ENCODE peak calls at places on chromosomes 11 and 22, in four cellular contexts. G, S, D and K are unnamed samples.
A peak's percentile ranks its signal among the peaks of the same experiment; 100 is the strongest.

GRCh38 chr11:46920709-46921108 is 2.4 kb upstream of the LRP4 start:
- DNase-seq in G (no peak), S (no peak), D (no peak), K (no peak)

GRCh38 chr22:22213231-22213630 is 31.4 kb upstream of the VPREB1 start:
- DNase-seq in G (no peak), S (peak; percentile 40), D (no peak), K (no peak)

GRCh38 chr22:50255099-50255498 is 4.0 kb upstream of the HDAC10 start:
- DNase-seq in G (no peak), S (no peak), D (no peak), K (no peak)

GRCh38 chr11:114171257-114172054 is 111.9 kb downstream of the ZBTB16 start:
- DNase-seq in G (no peak), S (no peak), D (no peak), K (no peak)

GRCh38 chr11:24861440-24861839 is 364.6 kb downstream of the LUZP2 start:
- DNase-seq in G (no peak), S (no peak), D (no peak), K (no peak)

GRCh38 chr11:121067912-121068652 is 33.0 kb upstream of the TECTA start:
- DNase-seq in G (no peak), S (no peak), D (peak; percentile 45), K (no peak)

GRCh38 chr11:6724013-6724412 is 40.9 kb upstream of the MRPL17 start:
- DNase-seq in G (no peak), S (no peak), D (no peak), K (no peak)

GRCh38 chr11:30586251-30587144 is at the start of gene MPPED2:
- DNase-seq in G (no peak), S (peak; percentile 11), D (peak; percentile 91), K (peak; percentile 80)

GRCh38 chr11:100942016-100942415 is 187.6 kb downstream of the PGR start:
- DNase-seq in G (no peak), S (peak; percentile 14), D (no peak), K (peak; percentile 51)

GRCh38 chr11:47896199-47896598 is 48.0 kb upstream of the NUP160 start:
- DNase-seq in G (no peak), S (no peak), D (no peak), K (no peak)

GRCh38 chr11:18393581-18394299 is 623 bp upstream of the LDHA start:
- DNase-seq in G (no peak), S (peak; percentile 30), D (no peak), K (no peak)

GRCh38 chr11:1482581-1483444 is 3.8 kb downstream of the MOB2 start:
- DNase-seq in G (no peak), S (no peak), D (no peak), K (no peak)

GRCh38 chr11:2516276-2517015 is 71.6 kb downstream of the KCNQ1 start:
- DNase-seq in G (no peak), S (no peak), D (peak; percentile 9), K (no peak)

GRCh38 chr11:105392546-105392945 is 217.3 kb upstream of the GRIA4 start:
- DNase-seq in G (no peak), S (no peak), D (no peak), K (no peak)

GRCh38 chr22:22342697-22343602 is 98.4 kb downstream of the VPREB1 start:
- DNase-seq in G (peak; percentile 77), S (peak; percentile 97), D (peak; percentile 50), K (peak; percentile 29)

DNA sequence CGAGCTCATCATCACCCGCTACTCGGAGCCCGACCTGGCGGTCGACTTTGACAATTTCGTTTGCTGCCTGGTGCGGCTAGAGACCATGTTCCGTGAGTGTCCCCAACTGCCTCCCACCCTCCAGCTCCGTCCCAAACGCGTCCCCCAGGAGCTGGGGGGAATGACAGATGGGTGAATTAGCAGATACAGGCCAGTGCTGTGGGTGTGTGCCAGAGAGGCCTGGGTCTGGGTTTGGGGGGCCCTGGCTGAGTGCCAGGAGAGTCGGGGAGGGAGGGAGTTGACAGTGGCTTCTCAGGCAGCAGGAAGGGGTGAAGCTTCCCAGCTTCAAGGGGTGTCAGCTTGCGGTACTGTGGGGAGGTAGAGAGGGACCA is 28.6 kb downstream of the CAPN1 start:
- DNase-seq in G (no peak), S (no peak), D (no peak), K (no peak)
- TF ChIP-seq JUND in G (no peak), S (no peak), D (no peak), K (no peak)

DNA sequence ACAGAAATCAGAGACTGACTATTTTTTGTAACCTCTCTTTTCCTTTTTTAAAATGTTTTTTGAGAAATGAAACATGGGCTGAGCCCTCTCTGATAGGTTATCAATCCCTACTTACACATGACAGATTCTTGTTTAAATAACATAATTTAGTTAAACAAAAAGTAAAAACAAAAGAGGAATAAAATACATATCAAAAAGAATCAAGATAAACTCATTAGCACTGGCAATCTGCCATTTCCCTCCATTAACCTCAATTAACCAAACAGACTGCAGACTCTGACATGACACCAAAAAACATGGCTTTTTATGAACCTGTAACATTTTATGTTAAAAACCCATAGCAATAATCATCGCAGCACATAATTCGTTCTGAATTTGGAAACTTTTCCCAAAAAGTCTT is 284.4 kb upstream of the MTNR1B start:
- DNase-seq in G (no peak), S (no peak), D (peak; percentile 7), K (no peak)
- TF ChIP-seq JUND in G (no peak), S (no peak), D (no peak), K (no peak)

DNA sequence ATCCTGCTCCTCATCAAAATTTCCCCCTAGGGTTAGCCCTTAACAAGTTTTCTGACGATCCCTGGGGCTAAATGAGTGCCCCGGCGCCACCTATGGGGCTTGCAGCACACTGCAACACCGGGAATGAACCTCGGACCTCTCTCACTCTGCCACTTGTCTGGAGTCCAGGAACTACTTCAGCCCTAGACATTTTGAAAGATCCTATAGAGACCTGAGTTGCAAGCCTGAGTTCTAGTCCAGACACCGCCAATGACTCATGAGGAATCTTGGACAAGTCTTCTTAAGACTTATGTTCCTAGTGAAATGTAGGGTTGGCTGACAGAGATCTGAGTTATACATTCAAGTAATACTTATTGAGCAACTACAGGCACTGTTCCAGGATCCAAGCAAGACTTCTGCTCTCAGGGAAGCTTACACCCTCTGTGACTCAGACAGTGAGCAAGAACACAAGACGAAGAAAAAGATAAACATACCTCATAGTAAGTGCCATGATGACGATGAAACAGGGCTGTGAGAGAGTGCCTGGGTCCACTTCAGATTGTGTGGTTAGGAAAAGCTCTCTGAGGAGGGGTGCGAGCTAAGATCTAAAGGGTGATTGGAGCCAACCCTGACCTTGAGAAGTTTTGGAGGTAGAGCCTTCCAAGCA is 10.2 kb upstream of the STK33 start:
- DNase-seq in G (peak; percentile 63), S (peak; percentile 60), D (peak; percentile 37), K (peak; percentile 33)
- TF ChIP-seq JUND in G (peak; percentile 61), S (peak; percentile 15), D (peak; percentile 76), K (no peak)

GRCh38 chr22:46246178-46246577 is 3.9 kb downstream of the CDPF1 start:
- DNase-seq in G (no peak), S (no peak), D (no peak), K (no peak)

GRCh38 chr22:46247443-46247975 is 2.6 kb downstream of the CDPF1 start:
- DNase-seq in G (no peak), S (no peak), D (peak; percentile 49), K (no peak)

GRCh38 chr22:46244771-46245170 is 5.3 kb downstream of the CDPF1 start:
- DNase-seq in G (no peak), S (no peak), D (no peak), K (no peak)

GRCh38 chr22:46242023-46242422 is 8.1 kb downstream of the CDPF1 start:
- DNase-seq in G (no peak), S (no peak), D (peak; percentile 68), K (no peak)

DNA sequence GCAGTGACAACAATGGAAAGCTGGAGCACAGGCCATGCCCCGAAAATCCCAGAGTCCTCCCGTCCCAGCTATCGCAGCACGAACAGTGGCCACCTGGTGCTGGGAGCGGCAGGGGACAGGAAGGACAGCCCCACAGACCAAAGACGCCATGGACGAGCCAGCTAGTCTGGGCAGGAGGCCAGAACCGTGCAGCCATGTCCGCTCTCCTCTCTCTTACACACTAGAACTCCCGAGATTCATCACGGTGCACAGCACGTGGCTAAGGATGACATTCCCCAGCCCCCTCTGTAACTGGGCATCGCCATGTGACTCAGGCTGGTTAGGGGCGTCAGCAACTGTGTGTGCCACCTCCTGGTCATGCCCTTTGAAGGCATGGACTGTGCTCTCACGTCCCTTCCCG is 4.6 kb downstream of the CDPF1 start:
- DNase-seq in G (no peak), S (no peak), D (peak; percentile 46), K (no peak)
- TF ChIP-seq JUND in G (no peak), S (no peak), D (no peak), K (no peak)

DNA sequence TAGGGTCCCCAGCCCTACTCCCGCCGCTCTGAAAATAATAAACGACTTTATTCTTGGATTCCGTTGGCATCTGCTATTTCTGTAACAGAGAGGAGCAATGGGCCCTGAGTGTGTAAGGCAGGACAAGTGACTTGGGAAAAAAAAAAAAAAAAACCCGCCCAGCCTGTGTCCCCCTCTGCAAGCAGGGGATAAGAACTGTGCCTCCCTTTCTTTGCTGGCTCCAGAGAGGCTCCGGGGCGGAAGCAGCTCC is 464 bp upstream of the DNAJC4 start:
- DNase-seq in G (no peak), S (no peak), D (no peak), K (no peak)
- TF ChIP-seq JUND in G (no peak), S (no peak), D (peak; percentile 3), K (no peak)

DNA sequence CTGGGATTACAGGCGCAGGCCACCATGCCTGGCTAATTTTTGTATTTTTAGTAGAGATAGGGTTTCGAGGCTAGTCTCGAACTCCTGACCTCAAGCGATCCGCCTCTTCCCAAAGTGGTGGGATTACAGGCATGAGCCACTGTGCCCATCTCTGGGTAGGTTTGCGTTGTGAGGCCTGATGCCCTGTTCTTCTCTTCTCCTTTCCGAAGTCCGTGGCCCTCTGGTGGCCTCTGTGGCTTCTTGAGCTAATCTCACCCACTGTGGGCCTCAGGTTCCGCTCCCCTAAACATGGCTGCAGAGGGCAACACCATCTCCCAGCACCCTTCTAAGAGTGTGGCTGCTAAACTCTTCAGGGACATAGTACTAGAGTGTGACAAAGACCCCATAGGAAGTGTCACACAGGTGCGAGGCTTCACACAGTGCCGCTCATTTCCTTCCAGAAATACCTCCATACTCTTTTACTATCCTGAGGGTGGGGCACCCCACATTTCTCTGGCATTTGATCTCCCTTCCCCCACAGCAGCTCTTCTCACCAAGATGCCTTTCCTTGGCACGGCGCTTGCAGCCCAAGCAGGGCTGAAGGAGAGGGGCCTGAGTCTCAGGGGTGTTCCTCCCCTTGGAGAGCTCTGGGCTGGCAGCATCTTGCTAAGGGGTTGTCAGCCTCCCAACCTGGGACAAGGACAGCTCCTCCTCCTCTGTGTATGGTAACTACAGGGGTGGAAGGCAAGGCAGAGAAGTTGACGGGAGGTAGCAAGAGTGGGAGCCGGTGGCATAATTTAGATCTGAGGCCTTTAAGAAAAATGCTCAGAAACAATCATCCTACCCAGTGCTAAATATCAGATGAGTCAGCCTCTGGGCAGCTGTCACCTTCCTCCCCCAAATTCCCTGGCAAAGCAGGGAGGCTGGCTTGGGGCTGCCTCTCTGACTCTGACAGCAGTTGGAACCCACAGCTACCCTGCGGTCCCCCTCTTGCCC is 6.1 kb downstream of the THY1 start:
- DNase-seq in G (no peak), S (no peak), D (no peak), K (no peak)
- TF ChIP-seq JUND in G (no peak), S (no peak), D (peak; percentile 69), K (no peak)